ENCODE peak calls at places on chromosomes 4 and X, in nine cellular contexts. H, B, D, V, J, G, T, F and U are unnamed samples. For H3K9me3, the result is how much of the 10 kb centered on the place peaks cover.

GRCh38 chr4:141435446-141436225 is 200.7 kb upstream of the IL15 start:
- DNase-seq in H (no peak), B (no peak), D (no peak), V (no peak), J (no peak), G (no peak), T (no peak), F (no peak), U (no peak)

GRCh38 chr4:127856485-127857447 is 23.9 kb upstream of the PLK4 start:
- DNase-seq in H (no peak), B (no peak), D (no peak), V (no peak), J (no peak), G (no peak), T (no peak), F (no peak), U (no peak)

GRCh38 chrX:150899191-150899757 is 806 bp upstream of the CD99L2 start:
- DNase-seq in H (peak), B (no peak), D (peak), V (peak), J (peak), G (peak), T (no peak), F (peak), U (peak)

GRCh38 chr4:145098675-145099037 is 545 bp downstream of the ABCE1 start:
- DNase-seq in H (no peak), B (peak), D (no peak), V (no peak), J (no peak), G (no peak), T (peak), F (no peak), U (no peak)

GRCh38 chr4:172578712-172579111 is 589.9 kb upstream of the GALNT7 start:
- DNase-seq in H (no peak), B (no peak), D (no peak), V (no peak), J (no peak), G (no peak), T (no peak), F (no peak), U (no peak)

GRCh38 chr4:152983221-152983620 is 47.1 kb downstream of the FHDC1 start:
- DNase-seq in H (no peak), B (no peak), D (no peak), V (no peak), J (peak), G (no peak), T (no peak), F (no peak), U (no peak)

GRCh38 chr4:55906999-55907398 is 41.7 kb upstream of the CEP135 start:
- DNase-seq in H (no peak), B (peak), D (no peak), V (no peak), J (no peak), G (no peak), T (no peak), F (no peak), U (no peak)

GRCh38 chr4:88107406-88108107 is 50.9 kb downstream of the ABCG2 start:
- DNase-seq in H (no peak), B (no peak), D (no peak), V (no peak), J (no peak), G (no peak), T (no peak), F (no peak), U (no peak)

GRCh38 chrX:3733043-3733430 is 19.6 kb upstream of the PRKX start:
- DNase-seq in H (no peak), B (no peak), D (no peak), V (no peak), J (no peak), G (no peak), T (no peak), F (no peak), U (no peak)

GRCh38 chr4:146545102-146545501 is 23.4 kb upstream of the SLC10A7 start:
- DNase-seq in H (no peak), B (no peak), D (no peak), V (no peak), J (peak), G (no peak), T (no peak), F (no peak), U (no peak)

GRCh38 chr4:70601422-70602039 is 9.5 kb downstream of the AMBN start:
- DNase-seq in H (peak), B (peak), D (peak), V (no peak), J (peak), G (peak), T (peak), F (peak), U (peak)

GRCh38 chrX:115535844-115536243 is 25.1 kb upstream of the PLS3 start:
- DNase-seq in H (no peak), B (no peak), D (no peak), V (no peak), J (no peak), G (no peak), T (no peak), F (no peak), U (no peak)

GRCh38 chr4:74539043-74539790 is 94.3 kb downstream of the AREG start:
- DNase-seq in H (no peak), B (no peak), D (no peak), V (no peak), J (no peak), G (no peak), T (no peak), F (no peak), U (no peak)

GRCh38 chr4:96407651-96408342 is 567.9 kb downstream of the PDHA2 start:
- DNase-seq in H (no peak), B (no peak), D (no peak), V (no peak), J (no peak), G (no peak), T (no peak), F (no peak), U (no peak)

GRCh38 chr4:1992468-1993168 is 16.2 kb downstream of the NELFA start:
- DNase-seq in H (no peak), B (no peak), D (peak), V (peak), J (peak), G (no peak), T (no peak), F (peak), U (peak)

GRCh38 chrX:10989386-10989785 is 121.7 kb upstream of the HCCS start:
- DNase-seq in H (no peak), B (no peak), D (no peak), V (no peak), J (peak), G (no peak), T (no peak), F (no peak), U (no peak)

GRCh38 chr4:124199185-124199584 is 513.3 kb downstream of the ANKRD50 start:
- DNase-seq in H (no peak), B (no peak), D (no peak), V (no peak), J (no peak), G (no peak), T (no peak), F (no peak), U (no peak)

GRCh38 chrX:103554687-103555417 is 30.5 kb upstream of the TCEAL4 start:
- DNase-seq in H (peak), B (no peak), D (no peak), V (no peak), J (peak), G (peak), T (peak), F (peak), U (peak)

GRCh38 chr4:53654300-53654758 is 63.0 kb upstream of the LNX1 start:
- DNase-seq in H (no peak), B (no peak), D (no peak), V (no peak), J (no peak), G (no peak), T (no peak), F (no peak), U (peak)

GRCh38 chr4:87555751-87556619 is 26.8 kb upstream of the SPARCL1 start:
- DNase-seq in H (no peak), B (no peak), D (no peak), V (no peak), J (no peak), G (no peak), T (no peak), F (no peak), U (no peak)

GRCh38 chrX:135295238-135295943 is 13.9 kb upstream of the ETDC start:
- DNase-seq in H (peak), B (no peak), D (peak), V (peak), J (peak), G (peak), T (peak), F (peak), U (peak)

GRCh38 chr4:172141025-172141424 is 327.8 kb downstream of the GALNTL6 start:
- DNase-seq in H (no peak), B (no peak), D (no peak), V (no peak), J (no peak), G (no peak), T (no peak), F (no peak), U (no peak)

GRCh38 chr4:75549019-75549418 is 6.8 kb upstream of the ODAPH start:
- DNase-seq in H (no peak), B (no peak), D (no peak), V (no peak), J (no peak), G (no peak), T (no peak), F (no peak), U (no peak)

GRCh38 chrX:29435396-29435795 is 780.0 kb upstream of the MAGEB2 start:
- DNase-seq in H (no peak), B (no peak), D (no peak), V (no peak), J (no peak), G (no peak), T (no peak), F (no peak), U (no peak)

GRCh38 chr4:16707874-16708273 is 190.6 kb downstream of the LDB2 start:
- DNase-seq in H (no peak), B (no peak), D (no peak), V (no peak), J (no peak), G (no peak), T (no peak), F (no peak), U (no peak)

GRCh38 chr4:5955201-5955821 is 62.4 kb upstream of the CRMP1 start:
- DNase-seq in H (no peak), B (no peak), D (no peak), V (no peak), J (peak), G (no peak), T (no peak), F (no peak), U (no peak)

GRCh38 chrX:101210630-101211029 is 9.0 kb upstream of the DRP2 start:
- DNase-seq in H (no peak), B (no peak), D (no peak), V (no peak), J (no peak), G (no peak), T (no peak), F (no peak), U (no peak)

GRCh38 chr4:108651068-108651794 is 832 bp downstream of the OSTC start:
- DNase-seq in H (no peak), B (no peak), D (no peak), V (no peak), J (peak), G (no peak), T (no peak), F (no peak), U (no peak)

GRCh38 chrX:13649823-13650222 is 3.1 kb upstream of the TCEANC start:
- DNase-seq in H (no peak), B (no peak), D (no peak), V (no peak), J (no peak), G (no peak), T (no peak), F (no peak), U (no peak)

GRCh38 chrX:7926914-7927258 is 327 bp downstream of the PNPLA4 start:
- DNase-seq in H (no peak), B (no peak), D (no peak), V (no peak), J (no peak), G (peak), T (no peak), F (no peak), U (no peak)

GRCh38 chrX:115345654-115346014 is 56.1 kb downstream of the LUZP4 start:
- DNase-seq in H (no peak), B (no peak), D (no peak), V (no peak), J (no peak), G (no peak), T (no peak), F (no peak), U (no peak)

GRCh38 chr4:14336656-14337055 is 665.6 kb upstream of the CPEB2 start:
- DNase-seq in H (no peak), B (no peak), D (no peak), V (no peak), J (no peak), G (no peak), T (no peak), F (no peak), U (no peak)

DNA sequence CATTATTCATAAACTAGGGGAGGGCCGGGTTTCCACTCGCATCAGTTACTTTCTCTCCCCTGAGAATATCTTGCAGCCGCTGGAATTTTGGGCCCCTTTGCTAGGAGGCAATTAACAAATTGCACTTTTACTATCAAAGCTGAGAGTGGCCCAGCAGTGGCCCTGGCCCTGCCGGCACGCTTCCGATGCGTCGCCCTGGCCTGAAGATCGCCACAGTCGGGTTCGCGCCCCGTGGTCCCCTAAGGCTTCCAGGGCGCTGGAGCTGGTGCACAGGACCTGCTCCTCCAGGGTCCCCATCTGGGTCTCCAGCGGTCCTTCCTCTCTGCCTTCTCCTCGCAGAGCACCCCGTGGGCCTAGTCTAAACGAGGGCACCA is 486 bp upstream of the CWH43 start:
- DNase-seq in H (no peak), B (no peak), D (no peak), V (peak), J (no peak), G (no peak), T (no peak), F (no peak), U (no peak)
- H3K4me3 ChIP-seq in H (no peak), B (no peak), D (peak), V (no peak), J (peak), G (no peak), T (no peak), F (no peak), U (no peak)

DNA sequence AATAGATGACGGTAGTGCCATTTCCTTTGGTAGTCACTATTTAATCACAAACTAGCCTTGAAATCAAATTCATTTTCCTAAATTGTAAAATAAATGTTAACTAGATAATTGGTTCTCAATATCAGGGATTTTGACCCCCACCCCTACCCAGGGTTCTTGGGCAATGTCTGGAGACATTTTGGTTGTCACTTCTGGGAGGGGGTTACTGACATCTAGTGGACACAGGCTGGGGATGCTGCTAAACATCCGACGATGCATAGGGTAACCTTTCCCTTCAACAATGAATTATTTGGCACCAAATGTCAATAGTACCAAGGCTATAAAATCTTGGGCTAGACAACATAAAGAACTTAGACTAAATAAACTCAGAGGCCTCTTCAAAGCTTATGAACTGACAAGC is 285.8 kb upstream of the TRPC5 start:
- DNase-seq in H (no peak), B (no peak), D (no peak), V (no peak), J (peak), G (no peak), T (no peak), F (no peak), U (no peak)
- H3K9me3 ChIP-seq in H (under half), B (under half), D (under half), V (under half), J (under half), G (under half), T (under half), F (under half), U (under half)

GRCh38 chr4:89300060-89300459 is 7.5 kb downstream of the GPRIN3 start:
- DNase-seq in H (no peak), B (no peak), D (no peak), V (no peak), J (no peak), G (no peak), T (no peak), F (no peak), U (no peak)
- H3K27ac ChIP-seq in H (peak), B (no peak), D (no peak), V (no peak), J (no peak), G (peak), T (peak), F (no peak), U (no peak)

GRCh38 chr4:151675366-151676060 is 85.3 kb downstream of the GATB start:
- DNase-seq in H (no peak), B (no peak), D (no peak), V (no peak), J (peak), G (no peak), T (no peak), F (no peak), U (no peak)

GRCh38 chr4:151673913-151674520 is 86.8 kb downstream of the GATB start:
- DNase-seq in H (no peak), B (no peak), D (no peak), V (no peak), J (no peak), G (no peak), T (no peak), F (no peak), U (no peak)

GRCh38 chr4:151676301-151676700 is 84.5 kb downstream of the GATB start:
- DNase-seq in H (no peak), B (peak), D (no peak), V (no peak), J (no peak), G (no peak), T (no peak), F (no peak), U (no peak)

GRCh38 chr4:151672996-151673395 is 87.8 kb downstream of the GATB start:
- DNase-seq in H (no peak), B (no peak), D (no peak), V (no peak), J (no peak), G (no peak), T (no peak), F (no peak), U (no peak)

DNA sequence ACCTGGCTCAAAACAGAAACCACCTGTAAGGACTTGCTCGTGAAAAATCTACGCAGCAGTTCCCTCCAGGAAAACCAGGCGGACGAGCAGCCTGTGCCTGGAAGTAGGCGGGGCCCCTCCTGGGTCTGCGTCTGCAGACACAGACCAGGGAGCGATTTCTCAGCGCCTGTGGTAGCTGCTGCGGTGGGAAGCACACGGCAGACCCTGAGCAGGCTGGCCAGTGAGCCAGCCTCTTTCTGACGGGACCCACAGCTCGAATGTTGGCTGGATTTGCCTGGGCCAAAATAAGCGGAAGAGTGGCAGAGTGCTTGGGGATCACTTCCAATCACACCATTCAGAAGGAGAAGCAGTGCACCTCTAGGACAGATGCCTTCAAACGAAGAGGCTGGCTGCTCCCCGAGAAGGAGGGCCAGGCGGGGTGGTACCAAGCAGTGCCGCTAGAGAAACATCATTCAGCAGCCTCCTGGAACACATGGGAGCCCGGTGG is 86.0 kb downstream of the GATB start:
- DNase-seq in H (peak), B (no peak), D (no peak), V (peak), J (peak), G (no peak), T (no peak), F (peak), U (peak)
- H3K4me3 ChIP-seq in H (peak), B (no peak), D (peak), V (no peak), J (no peak), G (no peak), T (no peak), F (no peak), U (peak)

DNA sequence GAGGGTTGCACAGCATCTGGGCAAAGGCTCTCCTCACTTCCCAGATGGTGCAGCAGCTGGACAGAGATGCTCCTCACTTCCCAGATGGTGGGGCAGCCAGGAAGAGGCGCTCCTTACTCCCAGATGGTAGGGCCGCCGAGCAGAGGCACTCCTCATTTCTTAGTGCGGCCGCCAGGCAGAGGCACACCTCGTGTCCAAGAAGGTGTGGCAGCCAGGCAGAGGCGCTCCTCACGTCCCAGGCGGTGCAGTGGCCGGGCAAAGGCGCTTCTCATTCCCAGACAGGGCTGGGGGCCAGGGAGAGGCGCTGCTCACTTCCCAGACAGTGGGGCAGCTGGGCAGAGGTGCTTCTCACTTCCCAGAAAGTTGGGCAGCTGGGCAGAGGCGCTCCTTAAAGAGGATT is 48.8 kb downstream of the ZNF732 start:
- DNase-seq in H (no peak), B (no peak), D (no peak), V (no peak), J (no peak), G (no peak), T (no peak), F (no peak), U (no peak)
- H3K9me3 ChIP-seq in H (half or more), B (under half), D (half or more), V (under half), J (half or more), G (half or more), T (under half), F (under half), U (under half)